ENCODE peak calls at places on chromosomes 4 and X, in six cellular contexts. L is heart left ventricle; Q is endothelial cell of umbilical vein; T is ascending aorta; Z is CD8-positive, alpha-beta memory T cell; M is psoas muscle. S is an unnamed sample.

GRCh38 chr4:127251423-127251822 is 381.3 kb upstream of the INTU start:
- DNase-seq in Z (no peak), T (no peak), L (no peak), Q (no peak), M (no peak), S (no peak)

GRCh38 chrX:66233206-66233605 is 69.2 kb downstream of the HEPH start:
- DNase-seq in Z (no peak), T (no peak), M (no peak), L (no peak), Q (no peak), S (no peak)

GRCh38 chrX:150642421-150642820 is 50.8 kb upstream of the MTMR1 start:
- DNase-seq in Z (no peak), T (no peak), M (no peak), Q (no peak), L (no peak), S (no peak)

GRCh38 chrX:44094821-44095530 is 121.8 kb upstream of the NDP start:
- DNase-seq in L (no peak), T (no peak), Z (no peak), Q (no peak), M (no peak), S (peak; percentile 69)

GRCh38 chr4:6372649-6373525 is 99.5 kb downstream of the PPP2R2C start:
- DNase-seq in T (no peak), L (no peak), Z (no peak), Q (peak; percentile 21), M (peak; percentile 10), S (no peak)

GRCh38 chr4:63566658-63567057 is 842.6 kb downstream of the TECRL start:
- DNase-seq in L (no peak), Q (no peak), Z (no peak), T (no peak), M (no peak), S (no peak)

GRCh38 chr4:32840461-32841189 is 2120.5 kb downstream of the PCDH7 start:
- DNase-seq in L (no peak), T (no peak), M (no peak), Q (no peak), Z (no peak), S (no peak)

GRCh38 chrX:3403748-3404147 is 57.3 kb upstream of the MXRA5 start:
- DNase-seq in M (no peak), Z (no peak), T (no peak), L (no peak), Q (no peak), S (no peak)

GRCh38 chrX:39857780-39858179 is 240.0 kb downstream of the BCOR start:
- DNase-seq in L (no peak), T (no peak), Q (no peak), Z (no peak), M (no peak), S (no peak)

GRCh38 chr4:3311489-3312171 is 18.8 kb downstream of the RGS12 start:
- DNase-seq in Q (no peak), L (peak; percentile 0), Z (peak; percentile 35), T (no peak), M (no peak), S (no peak)

GRCh38 chr4:79747252-79747651 is 325.8 kb downstream of the ANTXR2 start:
- DNase-seq in M (no peak), T (no peak), Q (no peak), L (no peak), Z (no peak), S (no peak)

GRCh38 chr4:139175647-139176298 is 1.2 kb downstream of the ELF2 start:
- DNase-seq in Z (no peak), T (no peak), L (no peak), M (no peak), Q (no peak), S (no peak)

GRCh38 chr4:102493794-102494193 is 7.4 kb upstream of the NFKB1 start:
- DNase-seq in L (no peak), M (no peak), Z (no peak), T (no peak), Q (no peak), S (no peak)

GRCh38 chr4:26076000-26076587 is 162.1 kb downstream of the SMIM20 start:
- DNase-seq in L (no peak), Z (no peak), M (no peak), Q (no peak), T (no peak), S (no peak)

GRCh38 chr4:153486281-153487151 is 20.4 kb downstream of the TMEM131L start:
- DNase-seq in T (no peak), Z (no peak), M (no peak), L (no peak), Q (peak; percentile 71), S (no peak)

GRCh38 chr4:38601244-38601915 is 62.6 kb upstream of the KLF3 start:
- DNase-seq in Z (no peak), T (no peak), M (no peak), L (no peak), Q (peak; percentile 46), S (no peak)

GRCh38 chr4:145770124-145770523 is 90.2 kb downstream of the C4orf51 start:
- DNase-seq in M (no peak), L (no peak), T (no peak), Z (no peak), Q (no peak), S (no peak)

GRCh38 chrX:74534569-74535038 is 79.8 kb downstream of the RLIM start:
- DNase-seq in Q (no peak), Z (no peak), L (no peak), T (no peak), M (no peak), S (peak; percentile 70)

GRCh38 chr4:116055857-116056827 is 942.7 kb upstream of the NDST4 start:
- DNase-seq in L (no peak), T (no peak), Z (no peak), M (no peak), Q (peak; percentile 13), S (no peak)

GRCh38 chr4:175531405-175532091 is 280.5 kb downstream of the GPM6A start:
- DNase-seq in M (no peak), L (no peak), T (no peak), Q (no peak), Z (no peak), S (no peak)

GRCh38 chr4:43757147-43757546 is 691.5 kb downstream of the KCTD8 start:
- DNase-seq in T (no peak), Q (no peak), L (no peak), Z (no peak), M (no peak), S (no peak)

GRCh38 chrX:57103489-57103888 is 17.9 kb downstream of the SPIN2B start:
- DNase-seq in T (no peak), L (no peak), Z (no peak), M (no peak), Q (no peak), S (no peak)

GRCh38 chrX:9995855-9996339 is 28.7 kb downstream of the CLDN34 start:
- DNase-seq in M (peak; percentile 91), Q (peak; percentile 73), L (peak; percentile 81), T (no peak), Z (peak; percentile 83), S (no peak)

GRCh38 chr4:175813841-175814240 is 1.8 kb upstream of the GPM6A start:
- DNase-seq in T (no peak), Q (no peak), M (no peak), Z (no peak), L (no peak), S (no peak)

GRCh38 chr4:124686279-124686678 is 26.3 kb downstream of the ANKRD50 start:
- DNase-seq in T (no peak), M (no peak), Q (no peak), L (no peak), Z (no peak), S (no peak)

GRCh38 chrX:143648705-143649104 is 12.8 kb upstream of the SLITRK4 start:
- DNase-seq in M (no peak), Q (no peak), T (no peak), Z (no peak), L (no peak), S (no peak)

GRCh38 chr4:163556650-163557391 is 62.3 kb downstream of the TMA16 start:
- DNase-seq in M (no peak), T (no peak), L (no peak), Q (no peak), Z (no peak), S (no peak)

DNA sequence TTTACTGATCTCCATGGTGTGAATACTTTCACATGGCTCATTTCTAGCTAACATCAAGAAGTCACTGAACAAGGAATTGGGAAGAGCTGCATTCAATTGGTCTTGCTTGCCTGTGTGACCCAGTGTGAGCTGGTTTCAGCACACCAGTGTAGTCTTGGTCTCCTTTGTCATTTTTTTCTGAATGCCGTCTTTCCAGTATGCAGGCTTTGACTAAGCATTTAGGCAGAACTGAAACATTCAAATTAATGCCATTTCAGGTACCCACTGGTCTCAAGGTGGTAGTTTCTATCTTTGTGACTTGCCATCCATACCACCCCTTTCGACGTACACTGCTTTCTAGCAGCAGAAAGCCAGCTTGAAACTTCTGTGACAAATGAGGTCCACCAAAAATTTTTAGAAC is 550.5 kb upstream of the BOD1L1 start:
- DNase-seq in T (no peak), L (no peak), Q (peak; percentile 17), M (no peak), Z (no peak), S (no peak)
- H3K4me1 ChIP-seq in T (no peaks in the 10 kb centered on the region), L (no peaks in the 10 kb centered on the region), Q (peaks cover 45% of the 10 kb centered on the region), M (no peaks in the 10 kb centered on the region), Z (peaks cover 15% of the 10 kb centered on the region), S (peaks cover 15% of the 10 kb centered on the region)

DNA sequence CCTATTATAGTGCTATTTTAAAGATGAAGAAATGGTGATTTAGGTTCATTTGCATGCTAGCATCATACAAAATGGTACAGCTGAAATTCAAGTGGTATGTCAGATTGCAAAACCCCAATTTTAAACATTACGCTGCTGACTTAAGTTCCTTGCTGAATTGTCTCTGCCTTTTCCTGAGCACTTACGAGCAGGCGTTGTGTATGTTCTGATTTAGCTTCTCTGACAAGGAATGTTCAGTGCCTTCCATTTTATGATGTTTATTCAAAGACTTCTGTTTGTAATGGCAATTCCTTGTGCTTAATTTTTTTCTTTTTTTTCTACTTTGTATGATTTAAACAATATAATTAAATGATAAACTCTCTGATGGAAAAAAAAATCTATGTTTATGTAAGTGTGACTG is 148.1 kb downstream of the PCDH7 start:
- DNase-seq in L (no peak), T (no peak), Z (no peak), Q (no peak), M (no peak), S (no peak)
- H3K4me1 ChIP-seq in L (no peaks in the 10 kb centered on the region), T (peaks cover 27% of the 10 kb centered on the region), Z (no peaks in the 10 kb centered on the region), Q (peaks cover 6% of the 10 kb centered on the region), M (no peaks in the 10 kb centered on the region), S (peaks cover 10% of the 10 kb centered on the region)

GRCh38 chr4:85499573-85499972 is 24.6 kb downstream of the ARHGAP24 start:
- DNase-seq in L (no peak), Q (no peak), M (no peak), Z (no peak), T (no peak), S (no peak)

GRCh38 chr4:85496933-85497332 is 22.0 kb downstream of the ARHGAP24 start:
- DNase-seq in Z (no peak), M (no peak), L (no peak), Q (peak; percentile 69), T (no peak), S (no peak)

GRCh38 chr4:85498068-85498733 is 23.3 kb downstream of the ARHGAP24 start:
- DNase-seq in L (peak; percentile 36), M (peak; percentile 62), T (peak; percentile 30), Z (no peak), Q (no peak), S (no peak)

GRCh38 chr4:85496146-85496849 is 21.3 kb downstream of the ARHGAP24 start:
- DNase-seq in M (no peak), Z (no peak), L (no peak), Q (no peak), T (no peak), S (no peak)

GRCh38 chr4:85500110-85500867 is 25.3 kb downstream of the ARHGAP24 start:
- DNase-seq in T (no peak), Q (no peak), M (no peak), Z (no peak), L (no peak), S (no peak)
- H3K4me1 ChIP-seq in T (peaks cover 3% of the 10 kb centered on the region), Q (peaks cover 16% of the 10 kb centered on the region), M (peaks cover 5% of the 10 kb centered on the region), Z (no peaks in the 10 kb centered on the region), L (peaks cover 28% of the 10 kb centered on the region), S (peaks cover 37% of the 10 kb centered on the region)

GRCh38 chr4:87017580-87018061 is 82.8 kb downstream of the AFF1 start:
- DNase-seq in T (no peak), M (no peak), L (no peak), Z (no peak), Q (no peak), S (no peak)
- H3K4me1 ChIP-seq in T (peaks cover 34% of the 10 kb centered on the region), M (peaks cover 81% of the 10 kb centered on the region), L (peaks cover 55% of the 10 kb centered on the region), Z (peaks cover 50% of the 10 kb centered on the region), Q (peaks cover 28% of the 10 kb centered on the region), S (peaks cover 80% of the 10 kb centered on the region)

S was measured in vagina.